ENCODE peak calls at places on chromosomes 13 and 19, in four cellular contexts. S is AG20443; F is anterior cingulate cortex; B is stimulated activated CD4-positive, alpha-beta T cell treated with anti-CD3 and anti-CD28 coated beads, Interleukin-12 subunit alpha, Interleukin-12 subunit beta, amount 100 ng/mL, for 48 hours. V is an unnamed sample.

GRCh38 chr13:69857188-69857821 is 250.3 kb upstream of the ATXN8OS start:
- DNase-seq in S (peak), F (no peak), B (no peak), V (no peak)

GRCh38 chr13:109785141-109785891 is 1.1 kb downstream of the IRS2 start:
- DNase-seq in S (peak), F (no peak), B (no peak), V (peak)

GRCh38 chr19:28445826-28446225 is 767.1 kb downstream of the UQCRFS1 start:
- DNase-seq in S (no peak), F (no peak), B (no peak), V (no peak)

GRCh38 chr19:56348289-56348877 is 33.7 kb upstream of the ZSCAN5A start:
- DNase-seq in S (no peak), F (no peak), B (peak), V (no peak)

GRCh38 chr19:13935765-13936486 is 2.3 kb downstream of the PODNL1 start:
- DNase-seq in S (no peak), F (no peak), B (no peak), V (no peak)

GRCh38 chr19:18999016-18999758 is 34.1 kb downstream of the SUGP2 start:
- DNase-seq in S (no peak), F (peak), B (no peak), V (no peak)

GRCh38 chr13:61728468-61728867 is 312.8 kb upstream of the PCDH20 start:
- DNase-seq in S (peak), F (no peak), B (no peak), V (no peak)

GRCh38 chr13:109331898-109332297 is 454.5 kb downstream of the IRS2 start:
- DNase-seq in S (peak), F (no peak), B (no peak), V (no peak)

GRCh38 chr19:35119578-35119977 is 4.0 kb downstream of the FXYD3 start:
- DNase-seq in S (no peak), F (no peak), B (no peak), V (no peak)

GRCh38 chr19:49592486-49593232 is 1.7 kb downstream of the PRR12 start:
- DNase-seq in S (no peak), F (no peak), B (no peak), V (no peak)

GRCh38 chr19:3642987-3643386 is 16.4 kb upstream of the CACTIN start:
- DNase-seq in S (no peak), F (no peak), B (no peak), V (no peak)

GRCh38 chr13:24624801-24625231 is 55.4 kb upstream of the ATP12A start:
- DNase-seq in S (no peak), F (no peak), B (no peak), V (no peak)

GRCh38 chr13:33879044-33879596 is 61.2 kb downstream of the RFC3 start:
- DNase-seq in S (no peak), F (no peak), B (no peak), V (no peak)

GRCh38 chr19:1151037-1151716 is 22.9 kb downstream of the SBNO2 start:
- DNase-seq in S (no peak), F (no peak), B (no peak), V (no peak)

V was measured in posterior cingulate gyrus.